ENCODE peak calls at places on chromosomes 12 and 14, in six cellular contexts. J, A, N, R, G and Y are unnamed samples.
A peak's percentile ranks its signal among the peaks of the same experiment; 100 is the strongest.

GRCh38 chr14:24368562-24369252 is 723 bp downstream of the NFATC4 start:
- DNase-seq in J (peak; percentile 16), A (peak; percentile 14), G (peak; percentile 89), N (peak; percentile 74), R (peak; percentile 75), Y (peak; percentile 57)

GRCh38 chr12:109731231-109731731 is 17.7 kb downstream of the FAM222A start:
- DNase-seq in N (no peak), J (no peak), A (no peak), G (no peak), R (no peak), Y (no peak)

GRCh38 chr14:101200650-101201516 is 297.4 kb upstream of the RTL1 start:
- DNase-seq in A (no peak), G (no peak), R (no peak), N (no peak), J (no peak), Y (no peak)

GRCh38 chr12:54036620-54037359 is 3.9 kb downstream of the HOXC5 start:
- DNase-seq in A (no peak), G (no peak), N (no peak), J (no peak), R (no peak), Y (no peak)

GRCh38 chr14:95452176-95452889 is 64.1 kb downstream of the SYNE3 start:
- DNase-seq in J (peak; percentile 46), G (peak; percentile 76), N (no peak), A (no peak), R (no peak), Y (no peak)

GRCh38 chr14:87076146-87076545 is 916.8 kb downstream of the GALC start:
- DNase-seq in G (no peak), N (no peak), A (no peak), J (no peak), R (no peak), Y (no peak)

GRCh38 chr12:113271853-113272561 is 50.7 kb downstream of the TPCN1 start:
- DNase-seq in R (peak; percentile 80), J (peak; percentile 67), G (no peak), A (peak; percentile 71), N (peak; percentile 83), Y (peak; percentile 70)

GRCh38 chr12:111085100-111085499 is 164.7 kb upstream of the MYL2 start:
- DNase-seq in N (no peak), R (no peak), J (no peak), A (no peak), G (no peak), Y (no peak)

GRCh38 chr14:90624228-90624627 is 192.0 kb downstream of the TTC7B start:
- DNase-seq in N (peak; percentile 62), R (peak; percentile 68), G (no peak), J (no peak), A (peak; percentile 76), Y (peak; percentile 54)

GRCh38 chr14:61643546-61643945 is 51.8 kb upstream of the HIF1A start:
- DNase-seq in A (no peak), J (no peak), R (peak; percentile 63), G (no peak), N (peak; percentile 76), Y (peak; percentile 44)

GRCh38 chr12:107748472-107748871 is 12.5 kb downstream of the PRDM4 start:
- DNase-seq in A (no peak), J (no peak), G (no peak), N (peak; percentile 81), R (peak; percentile 78), Y (peak; percentile 73)

GRCh38 chr12:104520242-104520900 is 63.6 kb downstream of the CHST11 start:
- DNase-seq in G (no peak), A (no peak), J (no peak), R (no peak), N (no peak), Y (no peak)

GRCh38 chr14:32224731-32225377 is 21.8 kb upstream of the RNU6-8 start:
- DNase-seq in A (peak; percentile 53), R (peak; percentile 71), J (no peak), G (peak; percentile 19), N (peak; percentile 54), Y (peak; percentile 62)

GRCh38 chr12:76223869-76224268 is 124.3 kb downstream of the BBS10 start:
- DNase-seq in R (no peak), A (no peak), J (no peak), G (no peak), N (no peak), Y (no peak)

GRCh38 chr14:52154992-52155655 is 86.3 kb upstream of the NID2 start:
- DNase-seq in A (no peak), R (no peak), J (no peak), N (no peak), G (no peak), Y (no peak)

GRCh38 chr14:58708004-58708403 is 70.2 kb downstream of the DACT1 start:
- DNase-seq in N (peak; percentile 34), R (no peak), A (no peak), G (no peak), J (no peak), Y (no peak)

GRCh38 chr14:30227436-30227835 is 299.8 kb upstream of the PRKD1 start:
- DNase-seq in G (no peak), A (no peak), N (peak; percentile 55), J (no peak), R (no peak), Y (no peak)

GRCh38 chr14:92693998-92694780 is 54.2 kb downstream of the LGMN start:
- DNase-seq in A (no peak), G (no peak), N (no peak), R (peak; percentile 10), J (no peak), Y (no peak)

GRCh38 chr12:93178154-93178878 is 199.4 kb upstream of the NUDT4 start:
- DNase-seq in R (no peak), N (no peak), A (no peak), J (no peak), G (no peak), Y (no peak)

GRCh38 chr12:12804011-12804410 is 9.1 kb upstream of the DDX47 start:
- DNase-seq in J (no peak), R (peak; percentile 39), G (no peak), A (no peak), N (peak; percentile 80), Y (no peak)

GRCh38 chr12:10179871-10180270 is 1.0 kb downstream of the TMEM52B start:
- DNase-seq in J (no peak), N (peak; percentile 55), A (no peak), R (peak; percentile 10), G (no peak), Y (no peak)

GRCh38 chr12:70576341-70577282 is 60.6 kb downstream of the PTPRB start:
- DNase-seq in A (peak; percentile 50), R (peak; percentile 81), J (peak; percentile 89), G (peak; percentile 77), N (peak; percentile 85), Y (peak; percentile 73)

GRCh38 chr12:27751386-27752047 is 28.5 kb upstream of the KLHL42 start:
- DNase-seq in R (no peak), A (no peak), J (no peak), N (no peak), G (no peak), Y (no peak)

GRCh38 chr12:54935235-54935951 is 49.2 kb downstream of the TESPA1 start:
- DNase-seq in A (peak; percentile 19), R (peak; percentile 96), N (peak; percentile 91), J (no peak), G (no peak), Y (peak; percentile 96)

GRCh38 chr12:63795944-63796343 is 16.2 kb downstream of the RXYLT1 start:
- DNase-seq in G (no peak), N (no peak), J (no peak), R (no peak), A (no peak), Y (no peak)

GRCh38 chr12:111753144-111753881 is 13.4 kb upstream of the ALDH2 start:
- DNase-seq in R (peak; percentile 33), G (peak; percentile 92), J (peak; percentile 58), A (peak; percentile 85), N (peak; percentile 61), Y (no peak)

GRCh38 chr14:91261986-91262549 is 17.6 kb upstream of the GPR68 start:
- DNase-seq in J (no peak), A (no peak), R (no peak), N (no peak), G (no peak), Y (no peak)

GRCh38 chr12:111505601-111506036 is 93.5 kb downstream of the ATXN2 start:
- DNase-seq in J (no peak), G (no peak), A (no peak), R (peak; percentile 6), N (no peak), Y (no peak)

GRCh38 chr14:71776463-71777359 is 155.5 kb upstream of the RGS6 start:
- DNase-seq in A (no peak), N (peak; percentile 13), G (peak; percentile 59), J (no peak), R (peak; percentile 68), Y (peak; percentile 63)

GRCh38 chr12:116954700-116955381 is 44.1 kb downstream of the FBXW8 start:
- DNase-seq in R (no peak), N (no peak), J (no peak), G (no peak), A (no peak), Y (no peak)

GRCh38 chr14:38339704-38340103 is 83.8 kb upstream of the CLEC14A start:
- DNase-seq in A (peak; percentile 23), J (no peak), N (peak; percentile 71), R (peak; percentile 71), G (no peak), Y (peak; percentile 66)

GRCh38 chr12:92337128-92337527 is 191.5 kb upstream of the BTG1 start:
- DNase-seq in J (no peak), N (peak; percentile 26), R (peak; percentile 9), A (no peak), G (no peak), Y (no peak)

GRCh38 chr12:6970096-6970527 is 352 bp downstream of the PHB2 start:
- DNase-seq in G (no peak), J (no peak), A (no peak), R (no peak), N (no peak), Y (no peak)

GRCh38 chr12:91769736-91770135 is 375.9 kb downstream of the BTG1 start:
- DNase-seq in A (no peak), R (no peak), J (no peak), N (no peak), G (peak; percentile 8), Y (no peak)

GRCh38 chr14:59699422-59699821 is 122.8 kb upstream of the CCDC175 start:
- DNase-seq in R (no peak), J (no peak), N (no peak), A (no peak), G (no peak), Y (no peak)

GRCh38 chr14:21454843-21455550 is 926 bp downstream of the CHD8 start:
- DNase-seq in R (no peak), J (no peak), N (peak; percentile 6), G (no peak), A (no peak), Y (no peak)

GRCh38 chr14:74240794-74241610 is 1.8 kb downstream of the VSX2 start:
- DNase-seq in N (no peak), G (peak; percentile 79), R (no peak), J (no peak), A (no peak), Y (no peak)

GRCh38 chr14:22871200-22871961 is at the start of gene LRP10:
- DNase-seq in J (peak; percentile 90), R (peak; percentile 84), N (peak; percentile 75), A (peak; percentile 69), G (peak; percentile 92), Y (peak; percentile 74)